ENCODE peak calls at places on chromosome 2, in four cellular contexts. One of them, this sample, is unnamed.

GRCh38 chr2:51304341-51304740 is 272.4 kb upstream of the NRXN1 start:
- DNase-seq in GM23248: no peak
- DNase-seq in ovary: no peak
- DNase-seq in GM12865: no peak
- DNase-seq in this sample: no peak

GRCh38 chr2:45533771-45534170 is 77.3 kb downstream of the SRBD1 start:
- DNase-seq in GM23248: no peak
- DNase-seq in ovary: no peak
- DNase-seq in GM12865: no peak
- DNase-seq in this sample: no peak

GRCh38 chr2:69007169-69007568 is 5.8 kb upstream of the ANTXR1 start:
- DNase-seq in GM23248: peak
- DNase-seq in ovary: no peak
- DNase-seq in GM12865: no peak
- DNase-seq in this sample: no peak

GRCh38 chr2:42202299-42203008 is 33.3 kb downstream of the EML4 start:
- DNase-seq in GM12865: no peak
- DNase-seq in ovary: no peak
- DNase-seq in GM23248: peak
- DNase-seq in this sample: no peak

GRCh38 chr2:230998882-230999281 is 3.0 kb downstream of the SPATA3 start:
- DNase-seq in ovary: no peak
- DNase-seq in GM12865: no peak
- DNase-seq in GM23248: no peak
- DNase-seq in this sample: no peak

GRCh38 chr2:207256476-207257207 is 90.9 kb upstream of the KLF7 start:
- DNase-seq in GM23248: peak
- DNase-seq in GM12865: no peak
- DNase-seq in ovary: no peak
- DNase-seq in this sample: no peak

GRCh38 chr2:239781461-239781860 is 243.7 kb downstream of the NDUFA10 start:
- DNase-seq in ovary: no peak
- DNase-seq in GM12865: no peak
- DNase-seq in GM23248: no peak
- DNase-seq in this sample: no peak

GRCh38 chr2:135212757-135213156 is 160.7 kb downstream of the RAB3GAP1 start:
- DNase-seq in GM23248: no peak
- DNase-seq in GM12865: no peak
- DNase-seq in ovary: no peak
- DNase-seq in this sample: no peak

GRCh38 chr2:29009270-29009669 is 28.2 kb downstream of the TOGARAM2 start:
- DNase-seq in GM23248: no peak
- DNase-seq in ovary: no peak
- DNase-seq in GM12865: no peak
- DNase-seq in this sample: no peak

GRCh38 chr2:206565666-206566065 is 76.6 kb upstream of the FAM237A start:
- DNase-seq in ovary: no peak
- DNase-seq in GM12865: no peak
- DNase-seq in GM23248: no peak
- DNase-seq in this sample: no peak

GRCh38 chr2:11822746-11823411 is 76.4 kb downstream of the LPIN1 start:
- DNase-seq in GM23248: no peak
- DNase-seq in GM12865: no peak
- DNase-seq in ovary: peak
- DNase-seq in this sample: no peak

GRCh38 chr2:16773080-16773713 is 107.6 kb upstream of the CYRIA start:
- DNase-seq in ovary: no peak
- DNase-seq in GM23248: peak
- DNase-seq in GM12865: peak
- DNase-seq in this sample: no peak

GRCh38 chr2:78811955-78812610 is 213.4 kb upstream of the REG3G start:
- DNase-seq in GM12865: no peak
- DNase-seq in ovary: no peak
- DNase-seq in GM23248: no peak
- DNase-seq in this sample: no peak

GRCh38 chr2:37211939-37212338 is 15.6 kb downstream of the CEBPZOS start:
- DNase-seq in ovary: no peak
- DNase-seq in GM12865: no peak
- DNase-seq in GM23248: peak
- DNase-seq in this sample: no peak

GRCh38 chr2:159285929-159286708 is at the start of gene WDSUB1:
- DNase-seq in GM12865: peak
- DNase-seq in ovary: peak
- DNase-seq in GM23248: peak
- DNase-seq in this sample: peak

GRCh38 chr2:102509749-102510148 is 36.7 kb downstream of the SLC9A4 start:
- DNase-seq in GM12865: peak
- DNase-seq in GM23248: no peak
- DNase-seq in ovary: no peak
- DNase-seq in this sample: no peak

GRCh38 chr2:232869138-232870001 is 694 bp upstream of the SNORC start:
- DNase-seq in GM12865: no peak
- DNase-seq in GM23248: no peak
- DNase-seq in ovary: no peak
- DNase-seq in this sample: peak

GRCh38 chr2:169005080-169005598 is 26.0 kb downstream of the ABCB11 start:
- DNase-seq in GM12865: no peak
- DNase-seq in GM23248: no peak
- DNase-seq in ovary: no peak
- DNase-seq in this sample: no peak

GRCh38 chr2:171509945-171510731 is 12.1 kb upstream of the CYBRD1 start:
- DNase-seq in ovary: no peak
- DNase-seq in GM23248: peak
- DNase-seq in GM12865: peak
- DNase-seq in this sample: no peak

DNA sequence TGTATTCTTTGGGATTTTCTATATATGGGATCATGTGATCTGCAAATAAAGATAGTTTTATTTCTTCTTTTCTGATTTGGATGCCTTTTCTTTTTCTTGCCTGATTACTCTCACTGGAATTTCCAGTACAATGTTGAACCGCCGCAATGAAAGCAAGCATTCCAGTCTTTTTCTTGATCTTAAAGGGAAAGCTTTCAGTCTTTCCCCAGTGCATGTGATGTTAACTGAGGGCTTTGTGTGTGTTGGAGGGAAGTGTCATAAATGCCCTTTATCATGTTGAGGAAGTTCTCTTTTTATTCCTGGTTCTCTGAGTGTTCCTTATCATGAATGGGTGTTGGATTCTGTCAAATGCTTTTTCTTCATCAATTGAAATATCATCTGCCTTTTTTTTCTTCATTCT is 16.9 kb upstream of the CYBRD1 start:
- DNase-seq in GM23248: peak
- DNase-seq in GM12865: no peak
- DNase-seq in ovary: no peak
- DNase-seq in this sample: no peak
- H3K4me3 ChIP-seq in GM23248: no peak
- H3K4me3 ChIP-seq in GM12865: no peak
- H3K4me3 ChIP-seq in ovary: no peak
- H3K4me3 ChIP-seq in this sample: no peak

DNA sequence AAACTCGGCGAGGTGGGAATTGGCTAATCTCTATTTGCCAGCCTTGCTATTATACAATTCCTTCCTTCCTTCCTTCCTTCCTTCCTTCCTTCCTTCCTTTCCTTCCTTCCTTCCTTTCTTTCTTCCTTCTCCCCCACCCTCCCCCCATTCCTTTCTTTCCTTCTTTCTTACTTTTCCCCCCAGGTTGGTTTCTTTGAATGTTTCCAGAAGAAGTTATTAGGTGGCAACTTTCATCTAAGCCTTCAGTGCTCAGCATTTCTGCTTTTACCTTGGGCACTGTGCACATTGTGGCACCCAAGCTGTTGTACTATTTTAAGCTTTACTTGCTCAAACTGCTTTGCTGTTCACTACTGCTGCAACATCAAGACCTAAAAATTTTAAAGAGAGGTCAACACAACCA is 17.2 kb upstream of the CSRNP3 start:
- DNase-seq in GM23248: no peak
- DNase-seq in ovary: no peak
- DNase-seq in GM12865: no peak
- DNase-seq in this sample: no peak
- H3K4me3 ChIP-seq in GM23248: no peak
- H3K4me3 ChIP-seq in ovary: no peak
- H3K4me3 ChIP-seq in GM12865: no peak
- H3K4me3 ChIP-seq in this sample: no peak

GRCh38 chr2:180979935-180980184 is 545 bp upstream of the UBE2E3 start:
- DNase-seq in GM23248: no peak
- DNase-seq in ovary: no peak
- DNase-seq in GM12865: no peak
- DNase-seq in this sample: no peak
- H3K4me3 ChIP-seq in GM23248: peak
- H3K4me3 ChIP-seq in ovary: peak
- H3K4me3 ChIP-seq in GM12865: peak
- H3K4me3 ChIP-seq in this sample: peak

GRCh38 chr2:86521922-86522321 is 41.3 kb downstream of the CHMP3 start:
- DNase-seq in GM23248: no peak
- DNase-seq in GM12865: no peak
- DNase-seq in ovary: no peak
- DNase-seq in this sample: no peak

GRCh38 chr2:86519349-86519748 is 43.9 kb downstream of the CHMP3 start:
- DNase-seq in GM12865: no peak
- DNase-seq in ovary: no peak
- DNase-seq in GM23248: no peak
- DNase-seq in this sample: no peak

GRCh38 chr2:86522711-86523110 is 40.5 kb downstream of the CHMP3 start:
- DNase-seq in GM23248: no peak
- DNase-seq in GM12865: no peak
- DNase-seq in ovary: no peak
- DNase-seq in this sample: no peak

GRCh38 chr2:86518498-86518897 is 44.7 kb downstream of the CHMP3 start:
- DNase-seq in GM23248: peak
- DNase-seq in ovary: no peak
- DNase-seq in GM12865: peak
- DNase-seq in this sample: no peak

DNA sequence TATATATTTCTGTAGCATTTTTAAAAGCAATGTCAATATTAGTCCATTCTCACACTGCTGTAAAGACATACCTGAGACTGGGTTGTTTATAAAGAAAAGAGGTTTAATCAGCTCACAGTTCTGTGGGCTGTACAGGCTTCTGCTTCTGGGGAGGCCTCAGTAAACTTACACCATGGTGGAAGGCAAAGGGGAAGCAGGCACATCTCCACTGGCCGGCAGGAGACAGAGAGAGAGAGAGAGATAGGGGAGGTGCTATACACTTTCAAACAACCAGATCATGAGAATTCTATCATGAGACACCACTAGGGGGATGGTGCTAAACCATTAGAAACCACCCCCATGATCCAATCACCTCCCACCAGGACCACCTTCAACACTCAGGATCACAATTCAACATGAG is 43.1 kb downstream of the CHMP3 start:
- DNase-seq in GM12865: no peak
- DNase-seq in GM23248: no peak
- DNase-seq in ovary: no peak
- DNase-seq in this sample: no peak
- H3K4me3 ChIP-seq in GM12865: no peak
- H3K4me3 ChIP-seq in GM23248: no peak
- H3K4me3 ChIP-seq in ovary: no peak
- H3K4me3 ChIP-seq in this sample: no peak

GRCh38 chr2:164014791-164015190 is 279.0 kb upstream of the FIGN start:
- DNase-seq in GM12865: no peak
- DNase-seq in GM23248: no peak
- DNase-seq in ovary: no peak
- DNase-seq in this sample: no peak
- H3K4me3 ChIP-seq in GM12865: no peak
- H3K4me3 ChIP-seq in GM23248: peak
- H3K4me3 ChIP-seq in ovary: no peak
- H3K4me3 ChIP-seq in this sample: no peak

GRCh38 chr2:219435701-219436100 is 1.1 kb downstream of the SPEG start:
- DNase-seq in ovary: no peak
- DNase-seq in GM12865: no peak
- DNase-seq in GM23248: no peak
- DNase-seq in this sample: no peak
- H3K4me3 ChIP-seq in ovary: no peak
- H3K4me3 ChIP-seq in GM12865: no peak
- H3K4me3 ChIP-seq in GM23248: no peak
- H3K4me3 ChIP-seq in this sample: peak

GRCh38 chr2:199455186-199455532 is 2.6 kb downstream of the SATB2 start:
- DNase-seq in GM23248: no peak
- DNase-seq in ovary: no peak
- DNase-seq in GM12865: no peak
- DNase-seq in this sample: no peak
- H3K4me3 ChIP-seq in GM23248: peak
- H3K4me3 ChIP-seq in ovary: no peak
- H3K4me3 ChIP-seq in GM12865: no peak
- H3K4me3 ChIP-seq in this sample: no peak

GRCh38 chr2:237294509-237294908 is 119.5 kb downstream of the COL6A3 start:
- DNase-seq in GM12865: no peak
- DNase-seq in ovary: no peak
- DNase-seq in GM23248: no peak
- DNase-seq in this sample: no peak

GRCh38 chr2:237296756-237297155 is 117.2 kb downstream of the COL6A3 start:
- DNase-seq in GM23248: peak
- DNase-seq in GM12865: no peak
- DNase-seq in ovary: no peak
- DNase-seq in this sample: peak

GRCh38 chr2:237295889-237296480 is 118.0 kb downstream of the COL6A3 start:
- DNase-seq in ovary: no peak
- DNase-seq in GM23248: no peak
- DNase-seq in GM12865: no peak
- DNase-seq in this sample: peak

GRCh38 chr2:237291138-237291792 is 122.7 kb downstream of the COL6A3 start:
- DNase-seq in GM12865: no peak
- DNase-seq in ovary: peak
- DNase-seq in GM23248: peak
- DNase-seq in this sample: peak

DNA sequence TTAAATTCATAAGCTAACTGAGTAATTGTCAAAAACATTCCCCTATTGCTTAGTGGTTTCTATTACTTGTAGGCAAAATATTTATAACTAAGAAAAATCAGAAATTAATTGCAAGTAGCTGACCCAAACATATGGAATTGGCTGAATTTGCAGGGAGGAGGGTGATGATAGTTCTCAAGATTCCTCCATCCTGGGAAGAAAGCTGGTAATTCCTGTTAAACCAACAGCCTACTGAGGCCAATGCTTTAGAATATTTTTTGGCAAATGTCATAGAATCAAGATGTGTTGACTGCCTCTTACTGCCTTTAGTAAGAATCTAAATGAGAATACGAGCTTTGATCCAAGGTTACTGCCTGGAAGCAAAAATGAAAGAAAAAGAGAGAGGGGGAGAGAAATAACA is 120.0 kb downstream of the COL6A3 start:
- DNase-seq in ovary: no peak
- DNase-seq in GM12865: no peak
- DNase-seq in GM23248: no peak
- DNase-seq in this sample: no peak
- H3K4me3 ChIP-seq in ovary: no peak
- H3K4me3 ChIP-seq in GM12865: no peak
- H3K4me3 ChIP-seq in GM23248: no peak
- H3K4me3 ChIP-seq in this sample: no peak

This sample was measured in sigmoid colon.